ENCODE peak calls at places on chromosome 18, in five cellular contexts. H, U, X, C and S are unnamed samples. For H3K4me1, the result is how much of the 10 kb centered on the place peaks cover.

GRCh38 chr18:14781671-14782070 is 33.7 kb downstream of the ANKRD30B start:
- DNase-seq in U (no peak), H (no peak), C (no peak), X (no peak), S (no peak)

GRCh38 chr18:70072678-70073077 is 125.0 kb upstream of the CD226 start:
- DNase-seq in U (no peak), H (no peak), X (no peak), C (peak), S (no peak)

GRCh38 chr18:74530584-74530862 is 3.8 kb upstream of the CNDP1 start:
- DNase-seq in U (no peak), C (no peak), X (no peak), H (no peak), S (peak)

GRCh38 chr18:72544092-72544886 is at the start of gene CBLN2:
- DNase-seq in H (peak), U (peak), C (peak), X (no peak), S (peak)

GRCh38 chr18:58117685-58118403 is 73.8 kb downstream of the NEDD4L start:
- DNase-seq in X (no peak), U (peak), H (peak), C (peak), S (peak)

GRCh38 chr18:79524181-79525078 is 128.7 kb downstream of the NFATC1 start:
- DNase-seq in X (peak), H (no peak), C (no peak), U (peak), S (peak)

GRCh38 chr18:3397031-3397750 is 52.8 kb upstream of the TGIF1 start:
- DNase-seq in H (no peak), U (no peak), C (peak), X (no peak), S (no peak)

GRCh38 chr18:76395609-76396008 is 99.4 kb downstream of the ZNF516 start:
- DNase-seq in U (no peak), X (no peak), H (no peak), C (no peak), S (no peak)

GRCh38 chr18:74342416-74343043 is 26.9 kb downstream of the C18orf63 start:
- DNase-seq in X (no peak), U (no peak), H (no peak), C (peak), S (no peak)

GRCh38 chr18:58229162-58229561 is 185.1 kb downstream of the NEDD4L start:
- DNase-seq in C (no peak), X (no peak), H (no peak), U (no peak), S (no peak)

GRCh38 chr18:58635891-58636290 is 7.0 kb upstream of the ALPK2 start:
- DNase-seq in C (peak), X (no peak), H (no peak), U (no peak), S (no peak)

GRCh38 chr18:77749189-77749588 is 499.5 kb downstream of the GALR1 start:
- DNase-seq in C (no peak), H (no peak), X (no peak), U (no peak), S (no peak)

GRCh38 chr18:69956037-69956436 is 8.4 kb upstream of the CD226 start:
- DNase-seq in U (no peak), X (no peak), C (no peak), H (no peak), S (no peak)

GRCh38 chr18:10074122-10074521 is 160.3 kb downstream of the VAPA start:
- DNase-seq in H (no peak), C (peak), X (no peak), U (no peak), S (no peak)

GRCh38 chr18:77220726-77221125 is 28.9 kb upstream of the GALR1 start:
- DNase-seq in X (no peak), C (no peak), H (no peak), U (no peak), S (no peak)

GRCh38 chr18:62280058-62280457 is 45.1 kb upstream of the TNFRSF11A start:
- DNase-seq in X (no peak), C (no peak), U (no peak), H (no peak), S (no peak)

GRCh38 chr18:59877366-59877765 is 22.4 kb upstream of the PMAIP1 start:
- DNase-seq in C (no peak), H (no peak), X (no peak), U (no peak), S (no peak)

GRCh38 chr18:67600781-67601180 is 84.3 kb upstream of the DSEL start:
- DNase-seq in C (no peak), H (no peak), U (no peak), X (no peak), S (no peak)

GRCh38 chr18:76697441-76697901 is 124.9 kb upstream of the ZNF236 start:
- DNase-seq in U (no peak), X (no peak), H (no peak), C (no peak), S (no peak)

GRCh38 chr18:24475926-24476589 is 15.6 kb downstream of the HRH4 start:
- DNase-seq in H (no peak), U (no peak), C (no peak), X (no peak), S (no peak)

GRCh38 chr18:30987479-30988241 is 54.9 kb downstream of the DSC3 start:
- DNase-seq in X (no peak), U (peak), C (peak), H (peak), S (no peak)

GRCh38 chr18:72652990-72653593 is 109.0 kb upstream of the CBLN2 start:
- DNase-seq in H (peak), C (peak), U (no peak), X (no peak), S (no peak)

GRCh38 chr18:34592961-34593382 is 117.1 kb upstream of the DTNA start:
- DNase-seq in C (peak), H (no peak), U (peak), X (peak), S (peak)

GRCh38 chr18:23324861-23325260 is 128.2 kb upstream of the RIOK3 start:
- DNase-seq in X (no peak), U (no peak), H (no peak), C (no peak), S (no peak)

GRCh38 chr18:64330161-64330560 is 181.3 kb upstream of the LINC00305 start:
- DNase-seq in C (no peak), X (no peak), H (no peak), U (no peak), S (no peak)

GRCh38 chr18:80157708-80158343 is 48.8 kb downstream of the ADNP2 start:
- DNase-seq in C (peak), X (peak), H (peak), U (peak), S (peak)

GRCh38 chr18:11147962-11148654 is 1.3 kb downstream of the PIEZO2 start:
- DNase-seq in C (no peak), H (no peak), X (no peak), U (no peak), S (peak)

GRCh38 chr18:72868666-72869661 is 1.2 kb upstream of the NETO1 start:
- DNase-seq in X (no peak), C (no peak), H (no peak), U (no peak), S (no peak)

GRCh38 chr18:58178476-58178875 is 134.4 kb downstream of the NEDD4L start:
- DNase-seq in H (no peak), X (no peak), U (no peak), C (no peak), S (no peak)

GRCh38 chr18:5380581-5380980 is 85.1 kb upstream of the ZBTB14 start:
- DNase-seq in X (no peak), C (no peak), U (no peak), H (no peak), S (no peak)

GRCh38 chr18:78642561-78643398 is 336.8 kb upstream of the SALL3 start:
- DNase-seq in C (no peak), X (no peak), U (no peak), H (no peak), S (no peak)

GRCh38 chr18:74226156-74226555 is 65.6 kb downstream of the CYB5A start:
- DNase-seq in X (no peak), H (no peak), C (no peak), U (no peak), S (no peak)

GRCh38 chr18:78681396-78681795 is 298.2 kb upstream of the SALL3 start:
- DNase-seq in X (peak), U (no peak), C (no peak), H (no peak), S (no peak)

GRCh38 chr18:75346671-75347070 is 80.8 kb downstream of the SMIM21 start:
- DNase-seq in X (no peak), C (no peak), U (no peak), H (no peak), S (no peak)

DNA sequence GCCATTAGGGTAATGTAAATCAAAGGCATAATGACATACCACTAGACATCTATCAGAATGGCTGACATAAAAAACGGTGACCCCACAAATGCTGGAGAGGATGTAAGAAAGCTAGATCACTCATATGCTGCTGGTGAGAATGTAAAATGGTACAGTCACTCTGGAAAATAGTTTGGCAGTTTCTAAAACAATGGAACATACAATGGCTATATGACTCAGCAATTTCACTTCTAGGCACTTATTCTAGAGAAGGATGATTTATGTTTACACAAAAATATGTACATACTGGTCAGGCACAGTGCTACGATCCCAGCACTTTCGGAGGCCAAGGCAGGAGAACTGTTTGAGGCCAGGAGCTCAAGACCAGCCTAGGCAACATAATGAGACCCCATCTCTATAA is 87.2 kb downstream of the COLEC12 start:
- DNase-seq in X (no peak), H (no peak), U (no peak), C (no peak), S (no peak)
- H3K4me1 ChIP-seq in X (under half), H (under half), U (under half), C (under half), S (under half)

GRCh38 chr18:48832961-48833700 is 117.6 kb downstream of the SMAD7 start:
- DNase-seq in U (peak), C (peak), H (peak), X (no peak), S (no peak)
- TF ChIP-seq CTCF in U (no peak), C (no peak), H (no peak), X (no peak), S (no peak)

GRCh38 chr18:50658601-50659000 is 98.7 kb downstream of the MAPK4 start:
- DNase-seq in C (no peak), H (no peak), X (no peak), U (no peak), S (no peak)
- H3K27ac ChIP-seq in C (no peak), H (no peak), X (peak), U (no peak), S (no peak)

GRCh38 chr18:12304351-12305210 is 3.5 kb upstream of the TUBB6 start:
- DNase-seq in H (no peak), X (peak), U (peak), C (peak), S (peak)

GRCh38 chr18:12306752-12307151 is 1.3 kb upstream of the TUBB6 start:
- DNase-seq in U (no peak), X (no peak), H (no peak), C (no peak), S (no peak)

GRCh38 chr18:12307251-12307736 is 747 bp upstream of the TUBB6 start:
- DNase-seq in C (peak), H (no peak), U (no peak), X (peak), S (no peak)

GRCh38 chr18:12305930-12306629 is 2.0 kb upstream of the TUBB6 start:
- DNase-seq in X (no peak), U (no peak), H (no peak), C (no peak), S (no peak)

GRCh38 chr18:12305211-12305610 is 2.8 kb upstream of the TUBB6 start:
- DNase-seq in U (no peak), X (no peak), C (no peak), H (no peak), S (no peak)
- H3K4me1 ChIP-seq in U (under half), X (under half), C (under half), H (under half), S (under half)